ENCODE peak calls at places on chromosomes 13 and 19, in nine cellular contexts. V, N, Q, O, H, Z, C, J and R are unnamed samples.

GRCh38 chr13:40190656-40191100 is 475.8 kb downstream of the FOXO1 start:
- DNase-seq in C (peak), Q (peak), H (peak), J (peak), N (no peak), Z (peak), V (peak), O (peak), R (peak)

GRCh38 chr19:40567040-40567749 is 9.5 kb upstream of the SHKBP1 start:
- DNase-seq in V (no peak), C (no peak), Q (no peak), O (no peak), Z (no peak), N (peak), H (no peak), J (peak), R (no peak)

GRCh38 chr19:31532034-31532433 is 182.8 kb upstream of the TSHZ3 start:
- DNase-seq in N (no peak), H (no peak), Z (no peak), V (no peak), J (no peak), C (no peak), O (no peak), Q (no peak), R (no peak)

GRCh38 chr19:46413262-46414031 is at the start of gene CCDC8:
- DNase-seq in C (peak), H (no peak), V (no peak), Z (no peak), N (peak), Q (no peak), O (peak), J (peak), R (no peak)

GRCh38 chr13:40776232-40776631 is 5.2 kb upstream of the MRPS31 start:
- DNase-seq in Z (no peak), C (no peak), Q (no peak), H (no peak), J (no peak), N (no peak), V (no peak), O (no peak), R (no peak)

GRCh38 chr19:58252102-58252685 is 23.5 kb downstream of the ZNF544 start:
- DNase-seq in O (no peak), Z (peak), Q (no peak), C (no peak), V (no peak), H (peak), N (no peak), J (peak), R (no peak)

GRCh38 chr13:51502206-51502651 is 49.4 kb upstream of the INTS6 start:
- DNase-seq in H (no peak), Q (no peak), C (peak), O (no peak), N (no peak), V (no peak), Z (no peak), J (peak), R (no peak)

GRCh38 chr13:111846396-111847174 is 220.4 kb upstream of the SOX1 start:
- DNase-seq in V (no peak), O (no peak), J (no peak), N (no peak), Q (no peak), H (no peak), Z (no peak), C (no peak), R (no peak)

GRCh38 chr13:53200498-53201453 is 172.2 kb downstream of the OLFM4 start:
- DNase-seq in H (no peak), Z (no peak), C (no peak), O (peak), N (no peak), Q (no peak), J (peak), V (no peak), R (no peak)

GRCh38 chr19:49133621-49134454 is 14.5 kb downstream of the PPFIA3 start:
- DNase-seq in V (no peak), H (peak), Z (no peak), J (peak), N (peak), Q (no peak), C (no peak), O (no peak), R (no peak)

GRCh38 chr19:56687036-56687435 is 15.5 kb upstream of the ZNF835 start:
- DNase-seq in Q (no peak), O (no peak), N (no peak), Z (peak), J (no peak), H (no peak), V (no peak), C (no peak), R (no peak)

GRCh38 chr13:92074658-92075057 is 676.2 kb downstream of the GPC5 start:
- DNase-seq in O (peak), H (peak), Z (peak), N (no peak), J (no peak), Q (peak), C (no peak), V (no peak), R (peak)

GRCh38 chr13:50691176-50691681 is 152.3 kb downstream of the DLEU7 start:
- DNase-seq in J (peak), V (no peak), N (no peak), C (peak), O (no peak), Q (no peak), H (no peak), Z (no peak), R (peak)

GRCh38 chr19:39811064-39811463 is 22.9 kb downstream of the DYRK1B start:
- DNase-seq in O (no peak), H (no peak), N (no peak), Q (no peak), V (no peak), Z (no peak), J (no peak), C (no peak), R (no peak)

GRCh38 chr19:22784051-22784450 is at the start of gene ZNF99:
- DNase-seq in N (no peak), Z (no peak), V (no peak), O (no peak), Q (no peak), J (no peak), C (no peak), H (no peak), R (peak)

GRCh38 chr19:56282809-56283208 is 10.3 kb downstream of the EDDM13 start:
- DNase-seq in Z (no peak), O (no peak), C (no peak), Q (no peak), H (no peak), N (no peak), J (no peak), V (no peak), R (no peak)

GRCh38 chr13:82717249-82717648 is 1165.0 kb downstream of the SLITRK1 start:
- DNase-seq in V (peak), H (no peak), N (no peak), J (peak), C (peak), Q (no peak), O (no peak), Z (peak), R (no peak)

GRCh38 chr19:9323557-9323918 is 441 bp upstream of the ZNF559 start:
- DNase-seq in C (peak), V (peak), N (peak), Z (peak), O (no peak), Q (peak), J (peak), H (peak), R (peak)

GRCh38 chr19:7743425-7743841 is 3.9 kb downstream of the CD209 start:
- DNase-seq in H (peak), J (no peak), C (no peak), V (no peak), Q (no peak), O (no peak), Z (no peak), N (no peak), R (no peak)

GRCh38 chr13:112588490-112589297 is 741 bp upstream of the TUBGCP3 start:
- DNase-seq in H (no peak), V (no peak), Z (no peak), J (no peak), N (no peak), O (no peak), Q (no peak), C (no peak), R (no peak)

GRCh38 chr19:11924886-11925583 is at the start of gene ZNF700:
- DNase-seq in N (peak), O (peak), J (peak), Q (peak), H (peak), Z (peak), C (peak), V (peak), R (peak)

GRCh38 chr19:40510526-40511115 is 43.8 kb downstream of the SPTBN4 start:
- DNase-seq in V (no peak), Z (no peak), C (peak), H (no peak), O (no peak), J (peak), N (no peak), Q (no peak), R (no peak)

GRCh38 chr19:45200614-45201013 is 22.0 kb downstream of the BLOC1S3 start:
- DNase-seq in Z (no peak), Q (peak), H (no peak), N (no peak), O (no peak), J (peak), C (no peak), V (no peak), R (no peak)

GRCh38 chr13:40247845-40248244 is 418.6 kb downstream of the FOXO1 start:
- DNase-seq in Q (no peak), Z (peak), C (no peak), H (no peak), V (no peak), O (no peak), J (peak), N (no peak), R (no peak)

GRCh38 chr13:26605845-26606244 is 48.4 kb downstream of the WASF3 start:
- DNase-seq in O (no peak), H (peak), Z (peak), N (peak), V (no peak), J (no peak), C (no peak), Q (peak), R (no peak)

GRCh38 chr19:51595776-51596175 is 24.7 kb downstream of the ZNF175 start:
- DNase-seq in V (no peak), C (no peak), H (no peak), N (no peak), Q (no peak), J (no peak), O (no peak), Z (no peak), R (no peak)

GRCh38 chr19:51602189-51602854 is 27.9 kb downstream of the SIGLEC5 start:
- DNase-seq in H (no peak), O (no peak), V (no peak), J (no peak), N (no peak), Q (no peak), C (no peak), Z (no peak), R (no peak)

GRCh38 chr19:51599084-51599483 is 28.0 kb downstream of the ZNF175 start:
- DNase-seq in Z (no peak), J (no peak), V (no peak), H (no peak), N (no peak), O (no peak), C (no peak), Q (no peak), R (no peak)

GRCh38 chr19:51598159-51598915 is 27.3 kb downstream of the ZNF175 start:
- DNase-seq in V (no peak), J (no peak), H (no peak), N (no peak), O (no peak), Q (no peak), C (no peak), Z (no peak), R (no peak)

DNA sequence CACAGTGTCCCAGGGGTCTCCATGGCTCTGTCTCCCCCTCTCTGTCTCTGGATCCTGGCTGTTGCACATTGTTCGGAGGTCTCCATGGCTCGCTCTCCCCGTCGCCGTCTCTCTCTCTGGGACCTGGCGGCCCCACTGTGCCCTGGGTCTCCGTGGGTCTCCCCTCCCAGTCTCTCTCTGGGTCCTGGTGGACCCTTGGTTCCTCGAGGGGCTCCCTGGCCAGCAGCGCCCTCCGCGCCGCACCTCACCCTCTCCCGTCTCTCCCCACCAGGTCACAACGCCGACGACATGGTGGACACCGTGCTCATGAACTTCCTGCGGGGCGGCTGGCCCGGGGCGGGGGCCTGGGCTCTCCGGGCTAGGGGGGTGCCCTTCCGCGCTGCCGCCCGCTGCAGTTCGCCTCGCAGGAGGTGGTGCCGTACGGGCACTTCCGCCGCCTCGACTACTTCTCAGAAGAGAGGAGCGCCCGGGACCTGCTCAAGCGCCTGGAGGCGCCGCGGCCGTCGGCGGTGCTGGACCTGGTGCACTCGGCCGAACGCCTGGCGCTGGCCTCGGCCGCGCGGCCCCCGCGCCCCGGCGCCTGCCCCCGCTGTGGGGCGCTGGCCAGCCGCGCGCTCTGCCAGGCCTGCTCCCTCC is 29.1 kb downstream of the SIGLEC5 start:
- DNase-seq in O (no peak), C (no peak), H (no peak), Q (no peak), N (no peak), J (no peak), V (no peak), Z (no peak), R (no peak)
- H3K4me2 ChIP-seq in O (no peak), C (no peak), H (no peak), Q (no peak), N (no peak), J (no peak), V (no peak), Z (no peak), R (no peak)

GRCh38 chr13:35879111-35879510 is 252.1 kb downstream of the DCLK1 start:
- DNase-seq in C (no peak), N (no peak), H (no peak), Q (no peak), J (no peak), O (no peak), V (no peak), Z (no peak), R (peak)
- H3K4me2 ChIP-seq in C (no peak), N (no peak), H (no peak), Q (no peak), J (no peak), O (no peak), V (no peak), Z (no peak), R (no peak)

GRCh38 chr13:99230991-99231390 is 27.2 kb downstream of the GPR18 start:
- DNase-seq in Q (no peak), N (no peak), V (no peak), C (no peak), O (no peak), J (no peak), H (no peak), Z (no peak), R (no peak)
- H3K4me2 ChIP-seq in Q (no peak), N (no peak), V (no peak), C (no peak), O (no peak), J (no peak), H (peak), Z (no peak), R (no peak)

DNA sequence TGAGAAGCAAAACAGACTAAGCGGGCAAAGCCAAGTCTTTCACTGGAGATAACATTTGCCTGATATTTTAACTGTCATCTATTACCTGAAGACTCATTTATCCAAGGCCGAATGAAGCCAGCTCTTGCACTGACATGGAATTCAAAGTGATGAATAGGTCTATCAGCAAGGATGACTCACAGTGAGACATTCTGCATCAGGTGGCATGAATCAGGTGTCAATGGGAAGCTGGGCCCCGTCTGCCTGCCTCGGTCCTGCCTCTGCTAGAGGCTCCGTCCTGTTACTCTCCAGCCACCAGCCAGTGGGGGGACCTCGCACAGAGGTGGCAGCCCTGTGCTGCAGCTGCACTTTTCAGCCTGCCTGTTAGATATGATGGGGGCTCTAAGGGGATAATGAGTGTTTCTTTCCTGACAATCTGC is 23.5 kb downstream of the STARD13 start:
- DNase-seq in Z (peak), J (peak), H (no peak), N (no peak), Q (peak), C (peak), V (peak), O (no peak), R (no peak)
- H3K4me2 ChIP-seq in Z (peak), J (peak), H (no peak), N (no peak), Q (peak), C (peak), V (peak), O (no peak), R (no peak)

GRCh38 chr19:32748497-32748896 is 28.9 kb downstream of the TDRD12 start:
- DNase-seq in Q (peak), C (no peak), V (no peak), Z (peak), O (no peak), H (peak), J (no peak), N (peak), R (no peak)
- H3K4me2 ChIP-seq in Q (no peak), C (no peak), V (no peak), Z (no peak), O (no peak), H (no peak), J (no peak), N (no peak), R (no peak)

GRCh38 chr13:102322211-102322610 is 79.6 kb downstream of the FGF14 start:
- DNase-seq in Q (no peak), Z (no peak), N (no peak), O (no peak), H (no peak), V (no peak), C (no peak), J (no peak), R (no peak)

GRCh38 chr13:102312841-102313240 is 89.0 kb downstream of the FGF14 start:
- DNase-seq in V (no peak), N (no peak), Z (no peak), O (no peak), J (no peak), H (no peak), C (no peak), Q (no peak), R (no peak)

GRCh38 chr13:102316732-102317131 is 85.1 kb downstream of the FGF14 start:
- DNase-seq in V (no peak), O (no peak), J (no peak), C (no peak), Z (no peak), N (no peak), Q (no peak), H (no peak), R (no peak)

GRCh38 chr13:102318233-102318632 is 83.6 kb downstream of the FGF14 start:
- DNase-seq in C (no peak), Q (no peak), Z (no peak), J (no peak), H (no peak), N (no peak), V (no peak), O (no peak), R (no peak)

DNA sequence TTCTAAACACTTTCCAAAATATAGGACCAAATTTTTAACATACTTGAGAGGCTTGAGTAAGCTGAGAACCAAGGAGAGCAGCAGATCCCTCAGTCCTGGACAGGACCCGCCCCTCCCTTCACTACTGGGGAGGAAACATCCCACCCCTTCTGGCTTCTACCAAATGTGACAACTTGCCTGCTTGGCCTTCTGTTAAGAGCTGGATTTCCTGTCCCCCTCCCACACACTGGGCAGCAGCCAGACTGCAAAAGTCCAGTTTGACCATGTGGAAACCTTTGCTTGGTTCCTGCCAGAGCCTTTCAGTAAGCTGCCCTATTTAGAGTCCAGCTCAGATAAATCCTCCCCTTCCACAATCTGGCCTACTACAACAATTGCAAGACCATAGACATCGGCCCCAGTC is 84.3 kb downstream of the FGF14 start:
- DNase-seq in Z (no peak), V (no peak), J (peak), O (no peak), N (no peak), C (peak), H (no peak), Q (no peak), R (no peak)
- H3K4me2 ChIP-seq in Z (no peak), V (no peak), J (no peak), O (no peak), N (no peak), C (no peak), H (no peak), Q (no peak), R (no peak)